ENCODE peak calls at places on chromosome 20, in four cellular contexts. One of them, this sample, is unnamed.

GRCh38 chr20:51447765-51448148 is 94.8 kb downstream of the NFATC2 start:
- DNase-seq in astrocyte: no peak
- DNase-seq in fibroblast of lung: no peak
- DNase-seq in mammary epithelial cell: no peak
- DNase-seq in this sample: no peak

GRCh38 chr20:1776608-1777475 is 118.4 kb upstream of the SIRPA start:
- DNase-seq in astrocyte: peak; percentile 67
- DNase-seq in mammary epithelial cell: peak; percentile 80
- DNase-seq in fibroblast of lung: peak; percentile 92
- DNase-seq in this sample: peak; percentile 90

GRCh38 chr20:24913076-24913628 is 35.9 kb upstream of the CST7 start:
- DNase-seq in fibroblast of lung: no peak
- DNase-seq in mammary epithelial cell: no peak
- DNase-seq in astrocyte: no peak
- DNase-seq in this sample: no peak

GRCh38 chr20:34713194-34713943 is 9.2 kb downstream of the TP53INP2 start:
- DNase-seq in mammary epithelial cell: peak; percentile 94
- DNase-seq in fibroblast of lung: peak; percentile 98
- DNase-seq in astrocyte: peak; percentile 99
- DNase-seq in this sample: peak; percentile 66

GRCh38 chr20:58810116-58810878 is 40.4 kb downstream of the GNAS-AS1 start:
- DNase-seq in astrocyte: peak; percentile 61
- DNase-seq in fibroblast of lung: no peak
- DNase-seq in mammary epithelial cell: no peak
- DNase-seq in this sample: no peak

GRCh38 chr20:10662661-10663458 is 10.9 kb downstream of the JAG1 start:
- DNase-seq in fibroblast of lung: no peak
- DNase-seq in astrocyte: no peak
- DNase-seq in mammary epithelial cell: no peak
- DNase-seq in this sample: no peak

GRCh38 chr20:63177785-63178444 is 38.0 kb downstream of the YTHDF1 start:
- DNase-seq in fibroblast of lung: no peak
- DNase-seq in mammary epithelial cell: no peak
- DNase-seq in astrocyte: no peak
- DNase-seq in this sample: no peak

GRCh38 chr20:47736570-47737152 is 48.6 kb downstream of the SULF2 start:
- DNase-seq in fibroblast of lung: no peak
- DNase-seq in mammary epithelial cell: no peak
- DNase-seq in astrocyte: no peak
- DNase-seq in this sample: no peak

GRCh38 chr20:50304883-50305635 is 114.4 kb downstream of the CEBPB start:
- DNase-seq in astrocyte: peak; percentile 94
- DNase-seq in mammary epithelial cell: peak; percentile 43
- DNase-seq in fibroblast of lung: peak; percentile 99
- DNase-seq in this sample: no peak

GRCh38 chr20:32205502-32206382 is 1.8 kb downstream of the PLAGL2 start:
- DNase-seq in astrocyte: no peak
- DNase-seq in mammary epithelial cell: peak; percentile 38
- DNase-seq in fibroblast of lung: peak; percentile 38
- DNase-seq in this sample: no peak

GRCh38 chr20:18412202-18412901 is 54.5 kb downstream of the DZANK1 start:
- DNase-seq in fibroblast of lung: no peak
- DNase-seq in astrocyte: no peak
- DNase-seq in mammary epithelial cell: no peak
- DNase-seq in this sample: no peak

GRCh38 chr20:22063753-22064152 is 358.3 kb downstream of the PAX1 start:
- DNase-seq in mammary epithelial cell: no peak
- DNase-seq in fibroblast of lung: no peak
- DNase-seq in astrocyte: no peak
- DNase-seq in this sample: no peak

GRCh38 chr20:7742479-7742878 is 197.8 kb downstream of the HAO1 start:
- DNase-seq in astrocyte: peak; percentile 83
- DNase-seq in fibroblast of lung: peak; percentile 72
- DNase-seq in mammary epithelial cell: peak; percentile 63
- DNase-seq in this sample: no peak

GRCh38 chr20:60035-60918 is 27.2 kb upstream of the DEFB125 start:
- DNase-seq in fibroblast of lung: peak; percentile 4
- DNase-seq in astrocyte: no peak
- DNase-seq in mammary epithelial cell: no peak
- DNase-seq in this sample: no peak

GRCh38 chr20:18380908-18381529 is 85.8 kb downstream of the DZANK1 start:
- DNase-seq in mammary epithelial cell: no peak
- DNase-seq in fibroblast of lung: no peak
- DNase-seq in astrocyte: no peak
- DNase-seq in this sample: no peak

GRCh38 chr20:34751453-34751852 is 47.3 kb downstream of the TP53INP2 start:
- DNase-seq in astrocyte: peak; percentile 13
- DNase-seq in mammary epithelial cell: no peak
- DNase-seq in fibroblast of lung: no peak
- DNase-seq in this sample: no peak

GRCh38 chr20:32445539-32446273 is 87.6 kb downstream of the ASXL1 start:
- DNase-seq in fibroblast of lung: no peak
- DNase-seq in astrocyte: no peak
- DNase-seq in mammary epithelial cell: no peak
- DNase-seq in this sample: no peak

GRCh38 chr20:50434653-50435396 is 75.4 kb upstream of the PTPN1 start:
- DNase-seq in astrocyte: peak; percentile 64
- DNase-seq in fibroblast of lung: peak; percentile 93
- DNase-seq in mammary epithelial cell: peak; percentile 93
- DNase-seq in this sample: peak; percentile 98

GRCh38 chr20:25285856-25286798 is 38.2 kb downstream of the PYGB start:
- DNase-seq in fibroblast of lung: no peak
- DNase-seq in mammary epithelial cell: no peak
- DNase-seq in astrocyte: no peak
- DNase-seq in this sample: peak; percentile 21

GRCh38 chr20:15220778-15221565 is 883.6 kb upstream of the FLRT3 start:
- DNase-seq in astrocyte: peak; percentile 22
- DNase-seq in fibroblast of lung: no peak
- DNase-seq in mammary epithelial cell: peak; percentile 71
- DNase-seq in this sample: no peak

GRCh38 chr20:37417857-37418501 is 72.0 kb downstream of the SRC start:
- DNase-seq in mammary epithelial cell: no peak
- DNase-seq in astrocyte: peak; percentile 36
- DNase-seq in fibroblast of lung: peak; percentile 31
- DNase-seq in this sample: no peak

GRCh38 chr20:3843490-3843889 is 3.1 kb upstream of the MAVS start:
- DNase-seq in fibroblast of lung: peak; percentile 91
- DNase-seq in mammary epithelial cell: peak; percentile 52
- DNase-seq in astrocyte: peak; percentile 32
- DNase-seq in this sample: peak; percentile 70

GRCh38 chr20:34420146-34420545 is 57.1 kb downstream of the ITCH start:
- DNase-seq in mammary epithelial cell: no peak
- DNase-seq in astrocyte: no peak
- DNase-seq in fibroblast of lung: peak; percentile 14
- DNase-seq in this sample: no peak

GRCh38 chr20:45993197-45993951 is 15.3 kb upstream of the MMP9 start:
- DNase-seq in fibroblast of lung: no peak
- DNase-seq in mammary epithelial cell: peak; percentile 99
- DNase-seq in astrocyte: no peak
- DNase-seq in this sample: peak; percentile 99

GRCh38 chr20:45994761-45995160 is 13.9 kb upstream of the MMP9 start:
- DNase-seq in fibroblast of lung: no peak
- DNase-seq in mammary epithelial cell: no peak
- DNase-seq in astrocyte: no peak
- DNase-seq in this sample: peak; percentile 73

GRCh38 chr20:45997187-45997586 is 11.5 kb upstream of the MMP9 start:
- DNase-seq in fibroblast of lung: no peak
- DNase-seq in mammary epithelial cell: no peak
- DNase-seq in astrocyte: no peak
- DNase-seq in this sample: no peak

GRCh38 chr20:45998337-45998736 is 10.4 kb upstream of the MMP9 start:
- DNase-seq in fibroblast of lung: no peak
- DNase-seq in astrocyte: no peak
- DNase-seq in mammary epithelial cell: no peak
- DNase-seq in this sample: no peak

DNA sequence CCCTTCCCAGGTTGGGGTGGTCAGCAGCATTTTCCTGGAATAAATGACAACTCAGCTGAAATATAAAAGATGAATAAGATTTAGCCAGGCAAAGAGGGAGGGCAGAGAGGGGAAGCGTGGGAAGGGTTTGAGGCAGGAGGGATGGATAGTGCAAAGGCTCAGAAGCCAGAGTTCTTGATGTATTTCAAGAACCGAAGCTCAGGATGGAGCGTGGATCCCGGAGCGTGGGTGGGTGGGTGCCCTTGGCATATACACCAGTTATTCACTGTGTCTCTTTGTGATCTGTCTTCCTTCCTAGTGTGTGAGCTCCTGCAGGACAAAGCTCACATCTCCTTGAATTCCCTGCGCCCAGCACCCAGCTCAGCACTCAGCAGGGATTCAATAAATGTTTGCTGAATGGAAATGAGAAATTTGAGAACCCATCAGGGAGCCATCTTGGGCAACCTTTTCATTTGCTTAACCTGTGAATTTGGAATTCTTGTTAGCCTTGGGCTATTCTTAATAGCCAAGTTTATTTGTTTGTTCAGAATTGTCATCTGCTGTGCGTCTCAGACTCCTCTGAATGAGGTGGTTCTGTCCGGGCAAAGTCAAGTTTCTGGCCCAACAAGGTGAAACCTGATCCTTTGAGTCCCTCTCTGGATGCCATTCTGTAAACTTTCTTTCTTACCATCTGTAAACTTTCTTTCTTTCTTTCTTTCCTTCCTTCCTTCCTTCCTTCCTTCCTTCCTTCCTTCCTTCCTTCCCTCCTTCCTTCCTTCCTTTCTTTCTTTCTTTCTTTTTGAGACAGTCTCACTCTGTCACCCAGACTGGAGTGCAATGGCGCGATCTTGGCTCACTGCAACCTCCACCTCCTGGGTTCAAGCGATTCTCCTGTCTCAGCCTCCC is 13.3 kb upstream of the MMP9 start:
- DNase-seq in mammary epithelial cell: peak; percentile 17
- DNase-seq in astrocyte: no peak
- DNase-seq in fibroblast of lung: no peak
- DNase-seq in this sample: peak; percentile 48
- H3K79me2 ChIP-seq in mammary epithelial cell: no peaks in the 10 kb centered on the region
- H3K79me2 ChIP-seq in astrocyte: no peaks in the 10 kb centered on the region
- H3K79me2 ChIP-seq in fibroblast of lung: no peaks in the 10 kb centered on the region
- H3K79me2 ChIP-seq in this sample: no peaks in the 10 kb centered on the region

DNA sequence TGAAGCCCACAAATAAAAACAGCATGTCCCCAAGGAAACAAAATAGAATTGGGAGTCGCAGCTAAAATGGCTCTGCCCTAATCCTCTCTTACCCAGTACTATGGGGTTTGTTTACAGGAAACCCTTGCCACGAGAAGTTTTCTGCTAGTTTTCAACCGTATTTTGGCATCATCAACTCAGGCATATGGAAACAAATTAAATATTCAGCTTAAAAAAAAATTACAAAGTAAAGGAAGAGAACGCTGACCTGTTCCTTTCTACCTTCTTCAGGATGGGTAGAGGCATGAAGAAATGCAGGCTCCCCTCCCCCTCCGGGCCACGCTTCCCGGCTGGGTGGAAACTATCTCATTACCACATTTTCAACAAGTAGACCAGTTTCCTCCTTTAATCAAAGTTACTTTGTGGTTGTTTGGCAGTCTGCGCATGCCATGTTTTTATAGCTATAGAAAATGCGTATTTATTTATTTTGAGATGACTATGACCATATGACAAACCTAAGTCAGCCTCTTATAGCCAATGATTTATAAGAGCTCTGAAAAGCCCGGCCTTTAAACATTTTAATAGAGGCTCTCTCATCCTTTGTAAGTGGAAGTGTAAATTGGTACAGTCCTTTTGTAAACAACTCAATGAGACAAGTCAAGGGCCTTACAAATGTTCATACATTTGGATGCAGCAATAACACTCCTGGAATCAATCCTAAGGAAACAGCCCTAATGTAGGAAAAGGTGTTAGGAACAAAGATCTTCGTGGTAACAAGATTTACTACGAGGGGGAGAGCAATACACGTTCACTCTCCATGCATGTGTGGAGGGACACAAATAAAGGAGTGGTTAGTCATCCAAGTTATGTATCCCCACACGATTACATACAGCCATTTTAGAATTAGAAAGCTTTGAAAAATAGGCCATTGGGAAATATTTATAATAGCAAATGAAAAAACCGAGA is 16.1 kb upstream of the ZNF217 start:
- DNase-seq in astrocyte: peak; percentile 49
- DNase-seq in mammary epithelial cell: no peak
- DNase-seq in fibroblast of lung: peak; percentile 61
- DNase-seq in this sample: no peak
- H3K4me1 ChIP-seq in astrocyte: peaks cover 28% of the 10 kb centered on the region
- H3K4me1 ChIP-seq in mammary epithelial cell: peaks cover 7% of the 10 kb centered on the region
- H3K4me1 ChIP-seq in fibroblast of lung: peaks cover 16% of the 10 kb centered on the region
- H3K4me1 ChIP-seq in this sample: peaks cover 37% of the 10 kb centered on the region

GRCh38 chr20:38812915-38813573 is 7.5 kb downstream of the PPP1R16B start:
- DNase-seq in fibroblast of lung: no peak
- DNase-seq in mammary epithelial cell: no peak
- DNase-seq in astrocyte: no peak
- DNase-seq in this sample: no peak

DNA sequence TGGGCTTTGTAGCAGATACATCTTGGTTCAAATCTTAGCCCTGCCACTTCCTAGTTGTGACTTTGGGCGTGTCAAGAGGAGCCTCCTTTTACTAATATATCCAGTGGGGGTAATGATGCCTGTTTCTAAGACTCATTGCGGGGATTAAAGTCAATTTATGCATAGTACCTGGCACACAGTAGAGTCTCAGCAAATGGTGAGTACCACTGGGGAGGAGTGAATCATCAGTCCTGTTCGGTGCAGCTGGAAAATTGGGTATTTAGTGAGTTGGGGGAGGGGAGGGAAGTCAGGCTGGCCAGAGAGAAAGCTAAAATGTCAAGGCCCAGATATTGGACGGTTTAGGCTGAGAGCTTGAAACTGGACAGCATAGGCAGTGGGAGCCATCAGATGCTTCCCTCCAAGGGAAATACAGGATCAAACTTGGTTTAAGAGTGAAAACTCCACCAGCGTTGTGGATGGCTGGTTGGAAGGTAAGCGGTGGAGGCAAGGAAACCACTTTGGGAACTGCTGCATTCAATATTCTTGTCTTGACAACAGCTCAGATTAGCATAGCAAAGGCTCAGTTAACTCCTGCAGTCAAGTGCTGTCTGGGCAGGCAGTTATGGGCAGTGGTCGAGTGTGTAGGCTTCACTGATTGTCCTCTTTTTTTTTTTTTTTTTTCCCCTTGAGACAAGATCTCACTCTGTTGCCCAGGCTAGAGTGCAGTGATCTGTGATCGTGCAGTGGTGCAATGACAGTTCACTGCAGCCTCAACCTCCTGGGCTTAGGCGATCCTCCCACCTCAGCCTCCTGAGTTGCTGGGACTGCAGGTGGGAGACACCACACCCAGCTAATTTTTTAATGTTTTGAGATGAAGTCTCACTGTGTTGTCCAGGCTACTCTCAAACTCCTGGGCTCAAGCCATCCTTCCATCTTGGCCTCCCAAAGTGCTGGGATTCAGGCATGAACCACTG is 12.9 kb downstream of the PPP1R16B start:
- DNase-seq in astrocyte: no peak
- DNase-seq in mammary epithelial cell: no peak
- DNase-seq in fibroblast of lung: no peak
- DNase-seq in this sample: no peak
- H3K79me2 ChIP-seq in astrocyte: no peaks in the 10 kb centered on the region
- H3K79me2 ChIP-seq in mammary epithelial cell: no peaks in the 10 kb centered on the region
- H3K79me2 ChIP-seq in fibroblast of lung: no peaks in the 10 kb centered on the region
- H3K79me2 ChIP-seq in this sample: no peaks in the 10 kb centered on the region

DNA sequence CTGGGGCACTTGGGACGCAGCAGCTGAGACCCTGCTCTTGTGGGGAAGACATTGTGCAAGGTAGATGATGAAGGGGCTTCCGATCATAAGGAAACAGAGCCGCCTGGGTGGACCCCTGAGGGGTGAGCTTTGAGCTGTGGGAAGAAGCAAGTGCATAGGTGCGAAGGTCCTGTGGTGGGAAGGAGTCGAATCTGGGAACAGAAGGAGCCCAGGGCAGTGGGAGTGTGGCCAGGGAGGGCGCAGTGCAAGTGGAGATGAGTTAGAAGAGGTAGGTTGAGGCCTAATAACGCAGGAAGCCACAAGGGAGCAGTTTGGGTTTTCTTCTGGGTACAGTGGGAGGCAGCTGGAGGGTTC is 10.3 kb downstream of the RBM38 start:
- DNase-seq in fibroblast of lung: no peak
- DNase-seq in astrocyte: no peak
- DNase-seq in mammary epithelial cell: no peak
- DNase-seq in this sample: no peak
- H3K4me1 ChIP-seq in fibroblast of lung: no peaks in the 10 kb centered on the region
- H3K4me1 ChIP-seq in astrocyte: peaks cover 9% of the 10 kb centered on the region
- H3K4me1 ChIP-seq in mammary epithelial cell: peaks cover 15% of the 10 kb centered on the region
- H3K4me1 ChIP-seq in this sample: no peaks in the 10 kb centered on the region